ENCODE peak calls at places on chromosomes 11 and 22, in four cellular contexts. One of them, this sample, is unnamed.

GRCh38 chr11:72091292-72091691 is 10.6 kb downstream of the LRRC51 start:
- DNase-seq in A549: peak
- DNase-seq in GM12878: no peak
- DNase-seq in K562: peak
- DNase-seq in this sample: peak

GRCh38 chr22:46672731-46673130 is 52.5 kb downstream of the GRAMD4 start:
- DNase-seq in A549: no peak
- DNase-seq in GM12878: no peak
- DNase-seq in K562: no peak
- DNase-seq in this sample: no peak

GRCh38 chr11:97033178-97033577 is 643.4 kb downstream of the JRKL start:
- DNase-seq in A549: no peak
- DNase-seq in GM12878: no peak
- DNase-seq in K562: no peak
- DNase-seq in this sample: no peak

GRCh38 chr11:101508370-101508769 is 75.4 kb downstream of the TRPC6 start:
- DNase-seq in A549: no peak
- DNase-seq in GM12878: no peak
- DNase-seq in K562: no peak
- DNase-seq in this sample: no peak

GRCh38 chr11:63667993-63668392 is 3.2 kb downstream of the ATL3 start:
- DNase-seq in A549: peak
- DNase-seq in GM12878: no peak
- DNase-seq in K562: no peak
- DNase-seq in this sample: no peak

GRCh38 chr11:1310315-1310687 is 869 bp upstream of the TOLLIP start:
- DNase-seq in A549: no peak
- DNase-seq in GM12878: no peak
- DNase-seq in K562: no peak
- DNase-seq in this sample: no peak

GRCh38 chr22:48265000-48265625 is 1502.7 kb downstream of the TBC1D22A start:
- DNase-seq in A549: no peak
- DNase-seq in GM12878: no peak
- DNase-seq in K562: no peak
- DNase-seq in this sample: no peak

GRCh38 chr11:67293090-67293489 is 4.0 kb downstream of the ANKRD13D start:
- DNase-seq in A549: no peak
- DNase-seq in GM12878: no peak
- DNase-seq in K562: no peak
- DNase-seq in this sample: no peak

GRCh38 chr22:45240137-45240809 is 421 bp downstream of the KIAA0930 start:
- DNase-seq in A549: no peak
- DNase-seq in GM12878: no peak
- DNase-seq in K562: peak
- DNase-seq in this sample: no peak

GRCh38 chr11:10405858-10406592 is 49.0 kb upstream of the AMPD3 start:
- DNase-seq in A549: peak
- DNase-seq in GM12878: peak
- DNase-seq in K562: peak
- DNase-seq in this sample: peak

GRCh38 chr11:116037851-116038250 is 533.6 kb upstream of the CADM1 start:
- DNase-seq in A549: no peak
- DNase-seq in GM12878: no peak
- DNase-seq in K562: no peak
- DNase-seq in this sample: no peak

GRCh38 chr22:40247976-40248375 is 70.3 kb downstream of the TNRC6B start:
- DNase-seq in A549: no peak
- DNase-seq in GM12878: no peak
- DNase-seq in K562: no peak
- DNase-seq in this sample: no peak

GRCh38 chr22:20904008-20904979 is 12.9 kb upstream of the CRKL start:
- DNase-seq in A549: peak
- DNase-seq in GM12878: no peak
- DNase-seq in K562: peak
- DNase-seq in this sample: peak
- TF ChIP-seq POLR2AphosphoS2 in A549: no peak
- TF ChIP-seq POLR2AphosphoS2 in GM12878: no peak
- TF ChIP-seq POLR2AphosphoS2 in K562: no peak
- TF ChIP-seq POLR2AphosphoS2 in this sample: no peak

GRCh38 chr22:29313126-29314071 is 2.1 kb downstream of the RASL10A start:
- DNase-seq in A549: peak
- DNase-seq in GM12878: no peak
- DNase-seq in K562: peak
- DNase-seq in this sample: no peak
- TF ChIP-seq POLR2AphosphoS2 in A549: no peak
- TF ChIP-seq POLR2AphosphoS2 in GM12878: no peak
- TF ChIP-seq POLR2AphosphoS2 in K562: no peak
- TF ChIP-seq POLR2AphosphoS2 in this sample: no peak

DNA sequence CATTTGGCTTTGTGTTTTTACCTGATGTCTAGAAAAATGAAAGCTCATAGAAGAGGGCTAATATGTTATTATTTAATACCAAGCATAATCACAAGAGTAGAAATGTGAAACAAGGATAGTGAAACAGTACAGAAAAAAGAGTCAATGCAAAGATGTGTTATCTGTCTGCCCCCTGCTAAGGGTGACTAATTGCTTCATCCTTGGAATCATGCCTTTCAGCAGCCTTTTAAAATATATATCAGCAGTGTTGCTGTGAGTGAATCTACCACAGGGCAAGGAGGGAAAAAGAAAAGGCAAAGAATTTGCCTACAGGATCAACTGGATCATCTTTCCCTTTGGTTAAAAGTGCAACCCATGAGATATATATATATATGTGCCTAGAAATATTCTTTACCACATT is 867.2 kb upstream of the RAG2 start:
- DNase-seq in A549: no peak
- DNase-seq in GM12878: no peak
- DNase-seq in K562: no peak
- DNase-seq in this sample: no peak
- TF ChIP-seq POLR2AphosphoS2 in A549: no peak
- TF ChIP-seq POLR2AphosphoS2 in GM12878: no peak
- TF ChIP-seq POLR2AphosphoS2 in K562: no peak
- TF ChIP-seq POLR2AphosphoS2 in this sample: no peak

GRCh38 chr11:128848815-128849455 is 18.2 kb downstream of the KCNJ1 start:
- DNase-seq in A549: peak
- DNase-seq in GM12878: no peak
- DNase-seq in K562: peak
- DNase-seq in this sample: peak
- TF ChIP-seq POLR2AphosphoS2 in A549: no peak
- TF ChIP-seq POLR2AphosphoS2 in GM12878: no peak
- TF ChIP-seq POLR2AphosphoS2 in K562: no peak
- TF ChIP-seq POLR2AphosphoS2 in this sample: no peak

DNA sequence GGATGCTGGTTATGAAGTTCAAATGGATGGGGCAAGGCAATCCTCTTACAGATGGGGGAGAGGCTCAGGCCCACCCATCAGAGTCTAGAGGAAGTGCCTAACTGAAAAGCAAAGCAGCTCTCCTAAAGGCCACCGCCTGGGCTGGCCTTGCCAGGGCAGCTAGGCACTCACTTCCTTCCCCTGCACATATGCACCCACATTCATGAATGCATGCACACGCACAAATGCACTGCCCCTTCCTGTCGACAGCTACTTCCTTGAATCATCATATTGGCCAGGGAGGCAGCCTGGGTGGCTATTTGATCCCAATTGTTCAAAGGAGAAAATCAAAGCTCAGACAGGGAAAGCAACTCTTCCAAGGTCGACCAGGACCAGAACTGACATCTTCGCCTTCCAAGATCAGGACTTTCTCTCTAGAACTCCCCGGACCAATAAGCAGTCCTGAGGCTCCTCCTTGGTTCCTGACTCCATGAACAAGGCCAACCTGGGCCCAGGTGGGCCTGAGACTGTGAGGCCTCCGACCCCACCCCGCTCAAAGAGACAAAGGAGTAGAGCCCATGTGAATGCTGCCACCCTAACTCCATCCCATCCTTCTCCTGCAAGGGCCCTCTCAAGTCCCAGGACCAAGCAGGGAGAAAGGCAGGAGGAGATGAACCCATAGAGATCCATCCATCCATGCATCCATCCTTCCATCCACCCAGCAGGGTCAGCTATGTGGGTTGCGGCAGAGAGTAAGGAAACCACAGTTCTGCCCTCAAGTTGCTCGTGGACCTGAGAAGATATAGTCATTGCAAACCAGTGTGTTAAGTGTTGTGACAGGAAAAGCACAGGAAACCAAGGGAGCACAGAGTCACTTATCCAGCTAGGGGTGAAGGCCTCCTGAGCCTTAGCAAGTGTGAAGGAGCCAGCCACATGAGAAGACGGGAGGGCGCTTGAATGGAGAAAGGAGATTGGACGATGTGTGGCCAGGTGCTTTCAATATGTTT is 35.4 kb upstream of the LMO1 start:
- DNase-seq in A549: no peak
- DNase-seq in GM12878: no peak
- DNase-seq in K562: no peak
- DNase-seq in this sample: no peak
- TF ChIP-seq POLR2AphosphoS2 in A549: no peak
- TF ChIP-seq POLR2AphosphoS2 in GM12878: no peak
- TF ChIP-seq POLR2AphosphoS2 in K562: no peak
- TF ChIP-seq POLR2AphosphoS2 in this sample: no peak

DNA sequence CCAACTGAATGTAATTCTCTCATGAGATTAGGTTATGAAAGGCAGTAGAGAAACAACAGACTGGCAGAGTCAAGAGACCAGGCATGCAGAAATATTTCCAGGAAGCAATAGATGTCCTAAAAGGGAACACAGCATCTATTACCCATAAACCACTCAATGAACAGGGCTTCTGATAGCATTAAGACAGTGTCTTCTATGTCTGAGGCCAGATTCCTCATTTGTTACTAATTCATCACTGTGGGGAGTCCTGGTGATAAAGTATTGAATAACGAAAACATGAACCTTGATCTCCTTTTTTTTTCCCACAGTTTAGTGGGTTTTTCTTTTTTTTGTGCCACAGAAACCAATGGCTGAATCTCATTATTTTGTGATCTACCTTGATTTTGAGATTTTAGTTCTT is 339.0 kb downstream of the METTL15 start:
- DNase-seq in A549: peak
- DNase-seq in GM12878: no peak
- DNase-seq in K562: no peak
- DNase-seq in this sample: peak
- TF ChIP-seq POLR2AphosphoS2 in A549: no peak
- TF ChIP-seq POLR2AphosphoS2 in GM12878: no peak
- TF ChIP-seq POLR2AphosphoS2 in K562: no peak
- TF ChIP-seq POLR2AphosphoS2 in this sample: no peak

This sample was measured in HepG2.